ENCODE peak calls at places on chromosomes 11 and 22, in six cellular contexts. One of them, this sample, is unnamed.
A peak's percentile ranks its signal among the peaks of the same experiment; 100 is the strongest.

GRCh38 chr22:29727248-29727551 is 7.4 kb downstream of the CABP7 start:
- DNase-seq in stimulated activated CD8-positive, alpha-beta memory T cell treated with anti-CD3 and anti-CD28 coated beads, Interleukin-15, amount 100 ng/mL, for 4 hours: no peak
- DNase-seq in activated T-cell treated with anti-CD3 and anti-CD28 coated beads, Interleukin-2, amount 50 U/mL, for 72 hours: peak; percentile 29
- DNase-seq in GM06990: no peak
- DNase-seq in CD8-positive, alpha-beta T cell: no peak
- DNase-seq in fibroblast of the aortic adventitia: peak; percentile 35
- DNase-seq in this sample: no peak

GRCh38 chr22:50445071-50445879 is 29.6 kb downstream of the SBF1 start:
- DNase-seq in activated T-cell treated with anti-CD3 and anti-CD28 coated beads, Interleukin-2, amount 50 U/mL, for 72 hours: peak; percentile 31
- DNase-seq in CD8-positive, alpha-beta T cell: peak; percentile 63
- DNase-seq in fibroblast of the aortic adventitia: no peak
- DNase-seq in stimulated activated CD8-positive, alpha-beta memory T cell treated with anti-CD3 and anti-CD28 coated beads, Interleukin-15, amount 100 ng/mL, for 4 hours: peak; percentile 29
- DNase-seq in GM06990: no peak
- DNase-seq in this sample: no peak

GRCh38 chr11:102653744-102654291 is 28.7 kb upstream of the MMP20 start:
- DNase-seq in fibroblast of the aortic adventitia: no peak
- DNase-seq in stimulated activated CD8-positive, alpha-beta memory T cell treated with anti-CD3 and anti-CD28 coated beads, Interleukin-15, amount 100 ng/mL, for 4 hours: no peak
- DNase-seq in activated T-cell treated with anti-CD3 and anti-CD28 coated beads, Interleukin-2, amount 50 U/mL, for 72 hours: no peak
- DNase-seq in GM06990: peak; percentile 15
- DNase-seq in CD8-positive, alpha-beta T cell: no peak
- DNase-seq in this sample: peak; percentile 1

GRCh38 chr11:73869234-73869949 is 7.3 kb downstream of the COA4 start:
- DNase-seq in stimulated activated CD8-positive, alpha-beta memory T cell treated with anti-CD3 and anti-CD28 coated beads, Interleukin-15, amount 100 ng/mL, for 4 hours: no peak
- DNase-seq in CD8-positive, alpha-beta T cell: no peak
- DNase-seq in GM06990: no peak
- DNase-seq in fibroblast of the aortic adventitia: no peak
- DNase-seq in activated T-cell treated with anti-CD3 and anti-CD28 coated beads, Interleukin-2, amount 50 U/mL, for 72 hours: no peak
- DNase-seq in this sample: no peak

GRCh38 chr11:107564877-107565218 is 687 bp downstream of the ALKBH8 start:
- DNase-seq in CD8-positive, alpha-beta T cell: no peak
- DNase-seq in activated T-cell treated with anti-CD3 and anti-CD28 coated beads, Interleukin-2, amount 50 U/mL, for 72 hours: no peak
- DNase-seq in stimulated activated CD8-positive, alpha-beta memory T cell treated with anti-CD3 and anti-CD28 coated beads, Interleukin-15, amount 100 ng/mL, for 4 hours: no peak
- DNase-seq in fibroblast of the aortic adventitia: no peak
- DNase-seq in GM06990: no peak
- DNase-seq in this sample: no peak

GRCh38 chr11:73838443-73839122 is 38.1 kb downstream of the COA4 start:
- DNase-seq in CD8-positive, alpha-beta T cell: no peak
- DNase-seq in GM06990: no peak
- DNase-seq in activated T-cell treated with anti-CD3 and anti-CD28 coated beads, Interleukin-2, amount 50 U/mL, for 72 hours: no peak
- DNase-seq in stimulated activated CD8-positive, alpha-beta memory T cell treated with anti-CD3 and anti-CD28 coated beads, Interleukin-15, amount 100 ng/mL, for 4 hours: no peak
- DNase-seq in fibroblast of the aortic adventitia: peak; percentile 13
- DNase-seq in this sample: peak; percentile 67

GRCh38 chr11:13759050-13759449 is 90.6 kb downstream of the FAR1 start:
- DNase-seq in stimulated activated CD8-positive, alpha-beta memory T cell treated with anti-CD3 and anti-CD28 coated beads, Interleukin-15, amount 100 ng/mL, for 4 hours: no peak
- DNase-seq in GM06990: no peak
- DNase-seq in CD8-positive, alpha-beta T cell: no peak
- DNase-seq in fibroblast of the aortic adventitia: no peak
- DNase-seq in activated T-cell treated with anti-CD3 and anti-CD28 coated beads, Interleukin-2, amount 50 U/mL, for 72 hours: no peak
- DNase-seq in this sample: no peak

GRCh38 chr11:74749127-74749964 is 697 bp downstream of the RNF169 start:
- DNase-seq in GM06990: peak; percentile 81
- DNase-seq in fibroblast of the aortic adventitia: peak; percentile 41
- DNase-seq in CD8-positive, alpha-beta T cell: peak; percentile 30
- DNase-seq in stimulated activated CD8-positive, alpha-beta memory T cell treated with anti-CD3 and anti-CD28 coated beads, Interleukin-15, amount 100 ng/mL, for 4 hours: peak; percentile 39
- DNase-seq in activated T-cell treated with anti-CD3 and anti-CD28 coated beads, Interleukin-2, amount 50 U/mL, for 72 hours: peak; percentile 63
- DNase-seq in this sample: peak; percentile 27

GRCh38 chr11:32723332-32723731 is 71.1 kb downstream of the CCDC73 start:
- DNase-seq in CD8-positive, alpha-beta T cell: no peak
- DNase-seq in activated T-cell treated with anti-CD3 and anti-CD28 coated beads, Interleukin-2, amount 50 U/mL, for 72 hours: no peak
- DNase-seq in stimulated activated CD8-positive, alpha-beta memory T cell treated with anti-CD3 and anti-CD28 coated beads, Interleukin-15, amount 100 ng/mL, for 4 hours: no peak
- DNase-seq in fibroblast of the aortic adventitia: peak; percentile 27
- DNase-seq in GM06990: no peak
- DNase-seq in this sample: peak; percentile 16

GRCh38 chr11:45149483-45150056 is 3.1 kb downstream of the PRDM11 start:
- DNase-seq in fibroblast of the aortic adventitia: no peak
- DNase-seq in GM06990: no peak
- DNase-seq in stimulated activated CD8-positive, alpha-beta memory T cell treated with anti-CD3 and anti-CD28 coated beads, Interleukin-15, amount 100 ng/mL, for 4 hours: no peak
- DNase-seq in activated T-cell treated with anti-CD3 and anti-CD28 coated beads, Interleukin-2, amount 50 U/mL, for 72 hours: no peak
- DNase-seq in CD8-positive, alpha-beta T cell: no peak
- DNase-seq in this sample: no peak

GRCh38 chr11:63490551-63491239 is at the start of gene PLAAT5:
- DNase-seq in GM06990: no peak
- DNase-seq in stimulated activated CD8-positive, alpha-beta memory T cell treated with anti-CD3 and anti-CD28 coated beads, Interleukin-15, amount 100 ng/mL, for 4 hours: no peak
- DNase-seq in CD8-positive, alpha-beta T cell: no peak
- DNase-seq in activated T-cell treated with anti-CD3 and anti-CD28 coated beads, Interleukin-2, amount 50 U/mL, for 72 hours: peak; percentile 31
- DNase-seq in fibroblast of the aortic adventitia: peak; percentile 14
- DNase-seq in this sample: no peak

GRCh38 chr11:73982595-73982989 is at the start of gene UCP2:
- DNase-seq in GM06990: peak; percentile 90
- DNase-seq in fibroblast of the aortic adventitia: peak; percentile 41
- DNase-seq in activated T-cell treated with anti-CD3 and anti-CD28 coated beads, Interleukin-2, amount 50 U/mL, for 72 hours: peak; percentile 86
- DNase-seq in stimulated activated CD8-positive, alpha-beta memory T cell treated with anti-CD3 and anti-CD28 coated beads, Interleukin-15, amount 100 ng/mL, for 4 hours: peak; percentile 71
- DNase-seq in CD8-positive, alpha-beta T cell: peak; percentile 79
- DNase-seq in this sample: no peak

GRCh38 chr11:68838572-68838964 is 3.1 kb downstream of the CPT1A start:
- DNase-seq in activated T-cell treated with anti-CD3 and anti-CD28 coated beads, Interleukin-2, amount 50 U/mL, for 72 hours: peak; percentile 40
- DNase-seq in GM06990: no peak
- DNase-seq in fibroblast of the aortic adventitia: peak; percentile 43
- DNase-seq in stimulated activated CD8-positive, alpha-beta memory T cell treated with anti-CD3 and anti-CD28 coated beads, Interleukin-15, amount 100 ng/mL, for 4 hours: no peak
- DNase-seq in CD8-positive, alpha-beta T cell: peak; percentile 44
- DNase-seq in this sample: no peak

GRCh38 chr11:114440121-114440860 is 1.0 kb downstream of the REXO2 start:
- DNase-seq in activated T-cell treated with anti-CD3 and anti-CD28 coated beads, Interleukin-2, amount 50 U/mL, for 72 hours: no peak
- DNase-seq in fibroblast of the aortic adventitia: peak; percentile 49
- DNase-seq in GM06990: no peak
- DNase-seq in stimulated activated CD8-positive, alpha-beta memory T cell treated with anti-CD3 and anti-CD28 coated beads, Interleukin-15, amount 100 ng/mL, for 4 hours: no peak
- DNase-seq in CD8-positive, alpha-beta T cell: no peak
- DNase-seq in this sample: peak; percentile 13

GRCh38 chr11:8325905-8326304 is 62.2 kb upstream of the LMO1 start:
- DNase-seq in GM06990: no peak
- DNase-seq in stimulated activated CD8-positive, alpha-beta memory T cell treated with anti-CD3 and anti-CD28 coated beads, Interleukin-15, amount 100 ng/mL, for 4 hours: no peak
- DNase-seq in CD8-positive, alpha-beta T cell: no peak
- DNase-seq in fibroblast of the aortic adventitia: no peak
- DNase-seq in activated T-cell treated with anti-CD3 and anti-CD28 coated beads, Interleukin-2, amount 50 U/mL, for 72 hours: no peak
- DNase-seq in this sample: no peak

GRCh38 chr11:5712507-5712906 is 22.9 kb downstream of the TRIM22 start:
- DNase-seq in stimulated activated CD8-positive, alpha-beta memory T cell treated with anti-CD3 and anti-CD28 coated beads, Interleukin-15, amount 100 ng/mL, for 4 hours: no peak
- DNase-seq in fibroblast of the aortic adventitia: peak; percentile 21
- DNase-seq in CD8-positive, alpha-beta T cell: no peak
- DNase-seq in activated T-cell treated with anti-CD3 and anti-CD28 coated beads, Interleukin-2, amount 50 U/mL, for 72 hours: no peak
- DNase-seq in GM06990: no peak
- DNase-seq in this sample: no peak

GRCh38 chr22:31628362-31628761 is 33.7 kb downstream of the PISD start:
- DNase-seq in activated T-cell treated with anti-CD3 and anti-CD28 coated beads, Interleukin-2, amount 50 U/mL, for 72 hours: no peak
- DNase-seq in GM06990: no peak
- DNase-seq in CD8-positive, alpha-beta T cell: peak; percentile 9
- DNase-seq in fibroblast of the aortic adventitia: no peak
- DNase-seq in stimulated activated CD8-positive, alpha-beta memory T cell treated with anti-CD3 and anti-CD28 coated beads, Interleukin-15, amount 100 ng/mL, for 4 hours: no peak
- DNase-seq in this sample: no peak

GRCh38 chr11:7965386-7965785 is at the start of gene NLRP10:
- DNase-seq in fibroblast of the aortic adventitia: peak; percentile 57
- DNase-seq in stimulated activated CD8-positive, alpha-beta memory T cell treated with anti-CD3 and anti-CD28 coated beads, Interleukin-15, amount 100 ng/mL, for 4 hours: no peak
- DNase-seq in CD8-positive, alpha-beta T cell: no peak
- DNase-seq in activated T-cell treated with anti-CD3 and anti-CD28 coated beads, Interleukin-2, amount 50 U/mL, for 72 hours: no peak
- DNase-seq in GM06990: no peak
- DNase-seq in this sample: peak; percentile 77

GRCh38 chr22:49996532-49997220 is 15.9 kb downstream of the IL17REL start:
- DNase-seq in stimulated activated CD8-positive, alpha-beta memory T cell treated with anti-CD3 and anti-CD28 coated beads, Interleukin-15, amount 100 ng/mL, for 4 hours: no peak
- DNase-seq in GM06990: no peak
- DNase-seq in activated T-cell treated with anti-CD3 and anti-CD28 coated beads, Interleukin-2, amount 50 U/mL, for 72 hours: no peak
- DNase-seq in CD8-positive, alpha-beta T cell: no peak
- DNase-seq in fibroblast of the aortic adventitia: no peak
- DNase-seq in this sample: no peak

GRCh38 chr11:83403990-83404389 is 117.8 kb upstream of the CCDC90B start:
- DNase-seq in stimulated activated CD8-positive, alpha-beta memory T cell treated with anti-CD3 and anti-CD28 coated beads, Interleukin-15, amount 100 ng/mL, for 4 hours: no peak
- DNase-seq in activated T-cell treated with anti-CD3 and anti-CD28 coated beads, Interleukin-2, amount 50 U/mL, for 72 hours: no peak
- DNase-seq in fibroblast of the aortic adventitia: no peak
- DNase-seq in GM06990: no peak
- DNase-seq in CD8-positive, alpha-beta T cell: no peak
- DNase-seq in this sample: no peak

This sample was measured in astrocyte.